ENCODE peak calls at places on chromosomes 11 and 22, in nine cellular contexts. E, J, M, H, V, Q, A, X and S are unnamed samples.

GRCh38 chr11:44609028-44609782 is 43.7 kb downstream of the CD82 start:
- DNase-seq in E (no peak), J (no peak), M (no peak), H (no peak), V (no peak), Q (no peak), A (no peak), X (no peak), S (no peak)

GRCh38 chr22:19905619-19906276 is 35.8 kb upstream of the COMT start:
- DNase-seq in E (no peak), J (no peak), M (no peak), H (no peak), V (peak; percentile 54), Q (no peak), A (no peak), X (no peak), S (no peak)

GRCh38 chr11:123062892-123063395 is 1.0 kb upstream of the HSPA8 start:
- DNase-seq in E (peak; percentile 71), J (no peak), M (peak; percentile 56), H (no peak), V (peak; percentile 72), Q (no peak), A (no peak), X (no peak), S (no peak)

GRCh38 chr22:49524362-49524761 is 303.3 kb downstream of the BRD1 start:
- DNase-seq in E (no peak), J (no peak), M (no peak), H (no peak), V (no peak), Q (no peak), A (no peak), X (no peak), S (no peak)

GRCh38 chr11:65663634-65664200 is 1.0 kb upstream of the RELA start:
- DNase-seq in E (peak; percentile 73), J (peak; percentile 51), M (peak; percentile 39), H (no peak), V (no peak), Q (peak; percentile 47), A (peak; percentile 57), X (no peak), S (peak; percentile 88)

GRCh38 chr22:33557836-33558235 is 362.4 kb downstream of the LARGE1 start:
- DNase-seq in E (no peak), J (no peak), M (no peak), H (no peak), V (no peak), Q (no peak), A (no peak), X (no peak), S (no peak)

GRCh38 chr22:27677895-27678458 is 123.6 kb downstream of the MN1 start:
- DNase-seq in E (no peak), J (no peak), M (no peak), H (no peak), V (no peak), Q (no peak), A (no peak), X (no peak), S (no peak)

GRCh38 chr22:24424001-24424900 is 3.1 kb upstream of the ADORA2A start:
- DNase-seq in E (no peak), J (no peak), M (no peak), H (no peak), V (no peak), Q (no peak), A (no peak), X (no peak), S (peak; percentile 74)

GRCh38 chr11:17541330-17541885 is 2.8 kb downstream of the USH1C start:
- DNase-seq in E (no peak), J (peak; percentile 21), M (no peak), H (no peak), V (no peak), Q (no peak), A (no peak), X (peak; percentile 28), S (no peak)

GRCh38 chr22:31337178-31337577 is 9.0 kb downstream of the PATZ1 start:
- DNase-seq in E (no peak), J (no peak), M (no peak), H (no peak), V (no peak), Q (no peak), A (peak; percentile 44), X (peak; percentile 80), S (no peak)

GRCh38 chr22:32723632-32724031 is 77.9 kb upstream of the TIMP3 start:
- DNase-seq in E (peak; percentile 95), J (no peak), M (peak; percentile 97), H (peak; percentile 70), V (no peak), Q (peak; percentile 17), A (peak; percentile 34), X (peak; percentile 67), S (peak; percentile 92)

GRCh38 chr11:57434640-57435546 is 8.0 kb upstream of the SLC43A3 start:
- DNase-seq in E (peak; percentile 97), J (no peak), M (peak; percentile 91), H (no peak), V (no peak), Q (peak; percentile 49), A (no peak), X (no peak), S (no peak)

GRCh38 chr11:44765026-44765595 is 38.3 kb downstream of the TSPAN18 start:
- DNase-seq in E (no peak), J (no peak), M (no peak), H (peak; percentile 43), V (no peak), Q (no peak), A (no peak), X (no peak), S (no peak)

GRCh38 chr11:118705111-118705741 is 25.8 kb upstream of the TREH start:
- DNase-seq in E (no peak), J (no peak), M (no peak), H (no peak), V (no peak), Q (no peak), A (no peak), X (no peak), S (peak; percentile 70)

GRCh38 chr22:19663286-19663815 is 51.0 kb upstream of the SEPTIN5 start:
- DNase-seq in E (peak; percentile 91), J (peak; percentile 57), M (peak; percentile 88), H (no peak), V (no peak), Q (peak; percentile 37), A (peak; percentile 80), X (no peak), S (peak; percentile 53)

DNA sequence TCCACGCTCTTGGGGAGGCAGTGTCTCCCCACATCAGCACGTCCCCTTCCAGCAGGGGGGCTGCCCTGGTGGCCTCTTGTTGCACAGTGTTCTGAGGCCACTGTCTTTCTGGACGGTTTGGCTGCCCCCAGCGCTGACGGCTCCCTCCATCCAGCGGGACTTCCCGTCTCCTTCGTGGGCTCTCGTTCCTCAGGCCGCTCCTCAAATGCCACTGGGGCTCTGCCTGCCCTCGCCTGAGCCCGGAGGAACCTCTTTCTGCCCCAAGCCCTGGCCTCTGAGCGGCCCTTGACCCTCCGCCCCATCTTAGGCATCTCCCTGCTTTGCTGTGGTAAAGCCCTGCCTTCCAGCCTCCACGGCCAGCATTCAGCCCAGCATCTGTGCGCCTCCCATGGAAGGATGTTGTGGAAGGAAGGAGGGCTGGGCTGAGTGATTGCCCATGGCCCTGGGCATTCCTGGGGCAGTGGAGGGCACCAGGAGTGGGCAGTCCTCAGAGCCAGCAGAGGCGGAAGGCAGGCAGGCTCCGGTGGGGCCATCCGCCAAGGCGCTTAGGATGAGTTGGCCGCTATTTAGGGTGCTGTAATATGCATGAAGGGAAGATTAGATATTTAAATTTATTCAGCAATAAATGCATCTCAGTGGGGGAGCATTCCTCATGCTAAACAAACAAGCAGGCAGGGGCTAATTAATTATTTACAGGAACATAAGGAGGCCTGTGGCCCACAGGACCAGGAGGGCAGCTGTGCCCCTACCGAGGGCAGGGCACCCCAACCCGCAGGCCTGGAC is 17.8 kb downstream of the OTUB1 start:
- DNase-seq in E (peak; percentile 36), J (no peak), M (peak; percentile 14), H (no peak), V (no peak), Q (no peak), A (no peak), X (no peak), S (no peak)
- H3K4me1 ChIP-seq in E (peaks cover 4% of the 10 kb centered on the region), J (no peaks in the 10 kb centered on the region), M (peaks cover 9% of the 10 kb centered on the region), H (no peaks in the 10 kb centered on the region), V (no peaks in the 10 kb centered on the region), Q (peaks cover 30% of the 10 kb centered on the region), A (peaks cover 55% of the 10 kb centered on the region), X (peaks cover 7% of the 10 kb centered on the region), S (peaks cover 8% of the 10 kb centered on the region)

GRCh38 chr11:61138940-61139339 is 22.3 kb downstream of the VPS37C start:
- DNase-seq in E (peak; percentile 94), J (no peak), M (peak; percentile 90), H (no peak), V (no peak), Q (no peak), A (no peak), X (peak; percentile 14), S (no peak)
- H3K27ac ChIP-seq in E (peak overlapping the region; percentile 39), J (no peak overlapping the region), M (no peak overlapping the region), H (no peak overlapping the region), V (no peak overlapping the region), Q (no peak overlapping the region), A (no peak overlapping the region), X (no peak overlapping the region), S (no peak overlapping the region)

GRCh38 chr11:64097468-64098317 is 62.0 kb downstream of the FLRT1 start:
- DNase-seq in E (no peak), J (no peak), M (no peak), H (no peak), V (no peak), Q (peak; percentile 48), A (no peak), X (no peak), S (peak; percentile 33)

GRCh38 chr11:64098318-64098831 is 62.6 kb downstream of the FLRT1 start:
- DNase-seq in E (no peak), J (no peak), M (no peak), H (no peak), V (no peak), Q (no peak), A (no peak), X (no peak), S (peak; percentile 16)

GRCh38 chr11:64095286-64095825 is 59.6 kb downstream of the FLRT1 start:
- DNase-seq in E (no peak), J (no peak), M (no peak), H (no peak), V (no peak), Q (peak; percentile 46), A (no peak), X (no peak), S (no peak)

GRCh38 chr11:64095949-64096348 is 60.2 kb downstream of the FLRT1 start:
- DNase-seq in E (no peak), J (no peak), M (no peak), H (no peak), V (no peak), Q (peak; percentile 92), A (no peak), X (no peak), S (no peak)

GRCh38 chr11:64096835-64097234 is 61.1 kb downstream of the FLRT1 start:
- DNase-seq in E (no peak), J (no peak), M (no peak), H (no peak), V (no peak), Q (peak; percentile 89), A (no peak), X (no peak), S (peak; percentile 43)
- H3K4me1 ChIP-seq in E (peaks cover 18% of the 10 kb centered on the region), J (no peaks in the 10 kb centered on the region), M (no peaks in the 10 kb centered on the region), H (no peaks in the 10 kb centered on the region), V (no peaks in the 10 kb centered on the region), Q (peaks cover 68% of the 10 kb centered on the region), A (peaks cover 33% of the 10 kb centered on the region), X (peaks cover 12% of the 10 kb centered on the region), S (no peaks in the 10 kb centered on the region)

DNA sequence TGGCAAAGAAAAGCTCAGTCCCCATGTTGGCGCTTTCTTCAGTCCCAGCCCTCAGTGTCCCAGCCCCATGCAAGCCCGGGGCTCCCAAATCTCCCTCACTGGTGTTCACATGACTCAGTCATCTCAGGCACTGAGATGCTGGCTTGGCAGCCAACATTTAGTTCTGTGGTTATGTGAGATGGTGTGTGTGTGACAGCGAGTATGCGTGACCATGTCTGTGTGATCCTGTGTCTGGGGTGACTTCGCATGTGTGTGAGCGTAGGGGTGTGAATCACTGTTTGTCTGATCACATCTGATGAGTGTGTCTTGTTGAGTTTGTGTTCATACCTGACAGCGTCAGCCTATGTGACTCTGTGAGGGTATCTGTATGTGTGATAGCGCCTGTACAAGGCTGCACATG is 16.2 kb downstream of the CREB3L1 start:
- DNase-seq in E (peak; percentile 80), J (no peak), M (peak; percentile 99), H (no peak), V (no peak), Q (no peak), A (no peak), X (no peak), S (peak; percentile 32)
- H3K27ac ChIP-seq in E (no peak overlapping the region), J (no peak overlapping the region), M (peak overlapping the region; percentile 96), H (no peak overlapping the region), V (no peak overlapping the region), Q (no peak overlapping the region), A (peak overlapping the region; percentile 26), X (no peak overlapping the region), S (no peak overlapping the region)